ENCODE peak calls at places on chromosomes 16 and 17, in four cellular contexts. F is neural progenitor cell, Y is fibroblast of lung, A is GM12865. M is an unnamed sample.

GRCh38 chr16:58503863-58504688 is 4.1 kb downstream of the NDRG4 start:
- DNase-seq in F (no peak), Y (no peak), A (no peak), M (no peak)

GRCh38 chr16:9311303-9311954 is 220.0 kb downstream of the HAPSTR1 start:
- DNase-seq in Y (no peak), F (peak; percentile 58), A (no peak), M (peak; percentile 6)

GRCh38 chr17:16377804-16378400 is 3.0 kb upstream of the UBB start:
- DNase-seq in Y (peak; percentile 63), F (no peak), A (no peak), M (no peak)

GRCh38 chr17:47239663-47240374 is 13.8 kb upstream of the ITGB3 start:
- DNase-seq in A (peak; percentile 43), F (no peak), Y (peak; percentile 97), M (no peak)

GRCh38 chr16:69176033-69176780 is 10.8 kb upstream of the SNTB2 start:
- DNase-seq in Y (peak; percentile 86), F (no peak), A (no peak), M (no peak)

GRCh38 chr17:65696739-65697394 is 135.4 kb upstream of the AXIN2 start:
- DNase-seq in F (no peak), A (no peak), Y (peak; percentile 71), M (no peak)

GRCh38 chr16:17552351-17552750 is 81.6 kb upstream of the XYLT1 start:
- DNase-seq in F (no peak), A (no peak), Y (peak; percentile 91), M (no peak)

GRCh38 chr16:10088380-10088793 is 93.8 kb downstream of the GRIN2A start:
- DNase-seq in Y (peak; percentile 66), F (no peak), A (no peak), M (no peak)

GRCh38 chr17:74786411-74787097 is 10.4 kb upstream of the NAT9 start:
- DNase-seq in A (no peak), F (no peak), Y (no peak), M (no peak)

GRCh38 chr17:81582341-81582740 is 30.2 kb upstream of the FAAP100 start:
- DNase-seq in A (no peak), Y (peak; percentile 83), F (no peak), M (no peak)

GRCh38 chr16:87834668-87835473 is 34.4 kb downstream of the SLC7A5 start:
- DNase-seq in A (no peak), F (no peak), Y (peak; percentile 35), M (no peak)

GRCh38 chr16:85105475-85105874 is 6.8 kb downstream of the CIBAR2 start:
- DNase-seq in A (no peak), F (no peak), Y (no peak), M (no peak)

GRCh38 chr16:57639172-57639571 is 10.7 kb downstream of the ADGRG1 start:
- DNase-seq in Y (peak; percentile 24), F (peak; percentile 98), A (peak; percentile 30), M (peak; percentile 83)

GRCh38 chr17:65487161-65487560 is 74.3 kb downstream of the AXIN2 start:
- DNase-seq in F (no peak), A (no peak), Y (no peak), M (no peak)

GRCh38 chr17:27496501-27496943 is 40.3 kb downstream of the KSR1 start:
- DNase-seq in F (peak; percentile 69), Y (no peak), A (peak; percentile 60), M (peak; percentile 42)

GRCh38 chr17:7325031-7325528 is 4.1 kb downstream of the NEURL4 start:
- DNase-seq in A (no peak), Y (no peak), F (no peak), M (no peak)

GRCh38 chr17:7818026-7818425 is 16.0 kb upstream of the KDM6B start:
- DNase-seq in F (no peak), Y (no peak), A (no peak), M (no peak)

GRCh38 chr17:73231363-73231762 is 30.3 kb downstream of the CPSF4L start:
- DNase-seq in F (no peak), Y (peak; percentile 21), A (no peak), M (peak; percentile 31)

GRCh38 chr17:31393749-31394146 is 2.3 kb downstream of the RAB11FIP4 start:
- DNase-seq in F (no peak), A (no peak), Y (no peak), M (no peak)

GRCh38 chr16:35141303-35141702 is 1681.9 kb downstream of the TP53TG3F start:
- DNase-seq in A (no peak), F (no peak), Y (no peak), M (no peak)

GRCh38 chr17:61196302-61196704 is 203.3 kb upstream of the TBX2 start:
- DNase-seq in Y (no peak), F (no peak), A (no peak), M (no peak)

GRCh38 chr17:57834146-57834741 is 15.6 kb downstream of the MRPS23 start:
- DNase-seq in A (no peak), F (peak; percentile 51), Y (peak; percentile 34), M (peak; percentile 15)

GRCh38 chr17:55480907-55481306 is 30.3 kb downstream of the SMIM36 start:
- DNase-seq in Y (no peak), A (no peak), F (no peak), M (no peak)

GRCh38 chr16:3874794-3875692 is 5.5 kb downstream of the CREBBP start:
- DNase-seq in F (no peak), A (no peak), Y (no peak), M (no peak)
- TF ChIP-seq CTCF in F (no peak), A (no peak), Y (no peak), M (no peak)

GRCh38 chr16:28295213-28295612 is 2.9 kb downstream of the SBK1 start:
- DNase-seq in F (no peak), Y (no peak), A (no peak), M (no peak)

GRCh38 chr16:28293589-28293935 is 1.2 kb downstream of the SBK1 start:
- DNase-seq in A (no peak), Y (no peak), F (no peak), M (no peak)

GRCh38 chr16:28291651-28292626 is at the start of gene SBK1:
- DNase-seq in Y (peak; percentile 64), F (peak; percentile 95), A (peak; percentile 83), M (peak; percentile 88)

GRCh38 chr16:28292731-28293588 is 635 bp downstream of the SBK1 start:
- DNase-seq in A (no peak), F (peak; percentile 88), Y (no peak), M (peak; percentile 61)

DNA sequence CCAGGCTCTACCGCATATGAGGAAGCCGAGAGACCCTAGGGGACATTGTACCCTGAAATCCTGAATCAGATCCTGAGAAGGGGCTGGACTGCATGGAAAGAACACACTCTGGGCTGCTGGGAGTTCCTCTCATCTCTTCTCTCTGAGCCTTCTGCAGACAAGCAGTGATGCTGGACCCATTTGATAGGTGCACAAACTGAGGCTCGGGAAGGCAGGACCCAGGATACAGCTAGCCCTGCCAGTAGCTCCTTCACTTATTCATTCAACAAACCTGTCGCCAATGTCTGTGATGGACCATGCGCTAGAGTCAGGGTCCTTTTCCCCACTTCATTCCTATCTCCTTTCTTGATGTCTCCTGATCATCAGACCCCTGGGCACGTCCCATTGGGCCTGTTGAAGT is 1.9 kb downstream of the SBK1 start:
- DNase-seq in A (no peak), Y (no peak), F (no peak), M (no peak)
- TF ChIP-seq CTCF in A (no peak), Y (no peak), F (no peak), M (no peak)

DNA sequence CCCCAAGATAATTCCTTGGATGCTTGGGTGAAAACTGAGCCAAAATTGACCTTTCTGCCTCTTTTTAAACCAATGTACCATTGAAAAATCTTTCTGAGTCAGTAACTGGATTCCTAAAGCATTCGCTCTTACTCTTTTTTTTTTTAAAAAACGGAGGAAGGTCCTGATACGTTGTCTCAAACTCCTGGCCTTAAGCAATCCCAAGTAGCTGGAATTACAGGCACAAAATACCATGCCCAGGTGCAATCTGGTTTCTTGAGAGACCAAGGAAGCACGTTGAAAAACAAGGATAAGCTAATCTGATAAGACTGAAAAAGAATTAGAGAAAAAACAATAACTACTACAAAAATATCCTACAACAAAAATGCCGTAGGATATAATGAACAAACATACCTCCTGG is 136.5 kb downstream of the SSH2 start:
- DNase-seq in A (no peak), Y (peak; percentile 47), F (no peak), M (no peak)
- TF ChIP-seq CTCF in A (no peak), Y (no peak), F (no peak), M (no peak)

GRCh38 chr16:67927131-67927941 is 4.3 kb downstream of the CTRL start:
- DNase-seq in F (no peak), Y (no peak), A (no peak), M (no peak)

GRCh38 chr16:67928561-67929364 is 2.9 kb downstream of the CTRL start:
- DNase-seq in A (peak; percentile 81), Y (peak; percentile 22), F (peak; percentile 79), M (peak; percentile 78)

GRCh38 chr16:67924140-67924906 is 7.3 kb downstream of the CTRL start:
- DNase-seq in F (no peak), Y (no peak), A (no peak), M (no peak)

GRCh38 chr16:67928147-67928546 is 3.5 kb downstream of the CTRL start:
- DNase-seq in Y (no peak), F (no peak), A (no peak), M (no peak)

DNA sequence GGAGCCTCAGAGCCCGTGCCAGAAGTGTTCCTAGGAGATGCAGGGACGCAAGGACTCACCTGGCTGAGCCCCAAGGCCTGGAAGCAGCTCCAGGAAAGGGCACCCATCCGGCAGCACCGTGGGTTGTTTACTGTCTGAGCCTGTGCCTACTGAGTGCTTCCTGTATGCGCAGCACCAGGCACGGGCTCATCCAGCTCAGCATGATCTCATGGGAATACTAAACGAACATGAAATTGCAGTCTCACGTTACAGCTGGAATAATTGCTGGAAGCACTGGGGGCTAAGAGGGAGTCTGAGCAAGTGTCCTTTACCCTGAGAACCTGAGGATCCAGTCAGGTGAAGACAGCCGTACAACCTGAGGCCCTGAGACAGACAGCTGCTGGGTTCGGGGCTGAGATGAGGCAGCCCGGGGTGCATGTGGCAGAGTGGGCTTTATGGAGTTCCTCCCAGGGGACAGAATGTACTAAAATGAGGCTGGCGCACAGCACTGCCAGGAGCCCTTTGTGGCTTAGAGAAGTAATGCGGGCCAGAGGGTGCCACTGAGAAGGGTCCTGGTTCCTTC is 5.4 kb downstream of the CTRL start:
- DNase-seq in Y (no peak), A (no peak), F (no peak), M (no peak)
- TF ChIP-seq CTCF in Y (peak; percentile 14), A (no peak), F (peak; percentile 7), M (no peak)

DNA sequence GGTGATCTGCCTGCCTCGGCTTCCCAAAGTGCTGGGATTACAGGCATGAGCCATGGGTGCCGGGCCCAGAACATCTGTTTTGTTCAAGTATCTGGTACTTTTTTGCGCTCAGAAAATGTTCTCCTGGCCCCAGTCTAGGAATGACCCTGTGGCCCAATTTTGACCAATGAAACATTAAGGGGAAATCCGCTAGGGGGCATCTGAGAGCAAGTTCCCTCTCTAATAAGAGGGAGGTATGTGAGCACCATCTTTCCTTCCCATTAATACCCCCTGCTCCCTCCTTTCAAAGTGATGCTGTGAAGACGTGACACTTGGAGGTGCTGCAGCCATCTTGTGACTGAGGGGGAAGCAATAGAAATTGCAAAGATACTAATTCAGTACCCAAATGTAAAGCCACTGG is 16.5 kb upstream of the CLEC3A start:
- DNase-seq in A (peak; percentile 21), Y (no peak), F (peak; percentile 24), M (no peak)
- TF ChIP-seq CTCF in A (peak; percentile 47), Y (peak; percentile 24), F (peak; percentile 38), M (no peak)

GRCh38 chr17:5077781-5078105 is 524 bp upstream of the ZFP3 start:
- DNase-seq in Y (no peak), F (no peak), A (no peak), M (no peak)

GRCh38 chr17:5080591-5080990 is 2.3 kb downstream of the ZFP3 start:
- DNase-seq in Y (no peak), A (no peak), F (no peak), M (no peak)

GRCh38 chr17:5078106-5079028 is at the start of gene ZFP3:
- DNase-seq in A (peak; percentile 90), Y (peak; percentile 87), F (peak; percentile 3), M (no peak)
- TF ChIP-seq CTCF in A (peak; percentile 13), Y (no peak), F (no peak), M (no peak)

M was measured in nephron progenitor cell.